ENCODE peak calls at places on chromosomes 1 and 21, in eight cellular contexts. One of them, this sample, is unnamed.

GRCh38 chr1:30005972-30006619 is 717.3 kb downstream of the MATN1 start:
- DNase-seq in fibroblast of lung: no peak
- DNase-seq in CD8-positive, alpha-beta T cell: no peak
- DNase-seq in aorta: no peak
- DNase-seq in MG63: no peak
- DNase-seq in SJCRH30: no peak
- DNase-seq in psoas muscle: no peak
- DNase-seq in esophagus muscularis mucosa: peak
- DNase-seq in this sample: no peak

GRCh38 chr1:63033211-63033610 is 249.3 kb downstream of the ATG4C start:
- DNase-seq in fibroblast of lung: no peak
- DNase-seq in CD8-positive, alpha-beta T cell: no peak
- DNase-seq in aorta: no peak
- DNase-seq in MG63: no peak
- DNase-seq in SJCRH30: no peak
- DNase-seq in psoas muscle: no peak
- DNase-seq in esophagus muscularis mucosa: no peak
- DNase-seq in this sample: no peak

GRCh38 chr1:8423134-8423701 is 105.3 kb downstream of the SLC45A1 start:
- DNase-seq in fibroblast of lung: no peak
- DNase-seq in CD8-positive, alpha-beta T cell: peak
- DNase-seq in aorta: peak
- DNase-seq in MG63: peak
- DNase-seq in SJCRH30: peak
- DNase-seq in psoas muscle: no peak
- DNase-seq in esophagus muscularis mucosa: no peak
- DNase-seq in this sample: no peak

GRCh38 chr1:176241385-176242015 is 34.4 kb upstream of the COP1 start:
- DNase-seq in fibroblast of lung: peak
- DNase-seq in CD8-positive, alpha-beta T cell: no peak
- DNase-seq in aorta: no peak
- DNase-seq in MG63: peak
- DNase-seq in SJCRH30: no peak
- DNase-seq in psoas muscle: no peak
- DNase-seq in esophagus muscularis mucosa: no peak
- DNase-seq in this sample: no peak

GRCh38 chr1:201539561-201540404 is 856 bp downstream of the NAV1 start:
- DNase-seq in fibroblast of lung: peak
- DNase-seq in CD8-positive, alpha-beta T cell: no peak
- DNase-seq in aorta: peak
- DNase-seq in MG63: peak
- DNase-seq in SJCRH30: peak
- DNase-seq in psoas muscle: peak
- DNase-seq in esophagus muscularis mucosa: no peak
- DNase-seq in this sample: peak

GRCh38 chr1:108570128-108570527 is 10.2 kb downstream of the EEIG2 start:
- DNase-seq in fibroblast of lung: no peak
- DNase-seq in CD8-positive, alpha-beta T cell: no peak
- DNase-seq in aorta: no peak
- DNase-seq in MG63: no peak
- DNase-seq in SJCRH30: peak
- DNase-seq in psoas muscle: no peak
- DNase-seq in esophagus muscularis mucosa: no peak
- DNase-seq in this sample: no peak

GRCh38 chr21:37580690-37581089 is 214.1 kb downstream of the DYRK1A start:
- DNase-seq in fibroblast of lung: no peak
- DNase-seq in CD8-positive, alpha-beta T cell: no peak
- DNase-seq in aorta: no peak
- DNase-seq in MG63: no peak
- DNase-seq in SJCRH30: peak
- DNase-seq in psoas muscle: no peak
- DNase-seq in esophagus muscularis mucosa: no peak
- DNase-seq in this sample: no peak

GRCh38 chr1:84073266-84073665 is 70.8 kb upstream of the PRKACB start:
- DNase-seq in fibroblast of lung: peak
- DNase-seq in CD8-positive, alpha-beta T cell: no peak
- DNase-seq in aorta: no peak
- DNase-seq in MG63: no peak
- DNase-seq in SJCRH30: no peak
- DNase-seq in psoas muscle: no peak
- DNase-seq in esophagus muscularis mucosa: no peak
- DNase-seq in this sample: no peak

GRCh38 chr1:63323866-63324778 is 1.8 kb downstream of the FOXD3 start:
- DNase-seq in fibroblast of lung: no peak
- DNase-seq in CD8-positive, alpha-beta T cell: no peak
- DNase-seq in aorta: no peak
- DNase-seq in MG63: no peak
- DNase-seq in SJCRH30: no peak
- DNase-seq in psoas muscle: no peak
- DNase-seq in esophagus muscularis mucosa: no peak
- DNase-seq in this sample: no peak

GRCh38 chr1:97006044-97006676 is 284.6 kb downstream of the PTBP2 start:
- DNase-seq in fibroblast of lung: peak
- DNase-seq in CD8-positive, alpha-beta T cell: no peak
- DNase-seq in aorta: no peak
- DNase-seq in MG63: peak
- DNase-seq in SJCRH30: peak
- DNase-seq in psoas muscle: no peak
- DNase-seq in esophagus muscularis mucosa: no peak
- DNase-seq in this sample: no peak

GRCh38 chr1:235319255-235319654 is 8.7 kb downstream of the ARID4B start:
- DNase-seq in fibroblast of lung: no peak
- DNase-seq in CD8-positive, alpha-beta T cell: no peak
- DNase-seq in aorta: no peak
- DNase-seq in MG63: no peak
- DNase-seq in SJCRH30: no peak
- DNase-seq in psoas muscle: no peak
- DNase-seq in esophagus muscularis mucosa: no peak
- DNase-seq in this sample: no peak

GRCh38 chr1:7989762-7990428 is 28.4 kb downstream of the PARK7 start:
- DNase-seq in fibroblast of lung: no peak
- DNase-seq in CD8-positive, alpha-beta T cell: no peak
- DNase-seq in aorta: peak
- DNase-seq in MG63: no peak
- DNase-seq in SJCRH30: no peak
- DNase-seq in psoas muscle: no peak
- DNase-seq in esophagus muscularis mucosa: no peak
- DNase-seq in this sample: no peak

GRCh38 chr1:68384321-68384813 is 65.4 kb downstream of the RPE65 start:
- DNase-seq in fibroblast of lung: peak
- DNase-seq in CD8-positive, alpha-beta T cell: no peak
- DNase-seq in aorta: no peak
- DNase-seq in MG63: peak
- DNase-seq in SJCRH30: peak
- DNase-seq in psoas muscle: no peak
- DNase-seq in esophagus muscularis mucosa: no peak
- DNase-seq in this sample: no peak

GRCh38 chr21:32030146-32030652 is 157.4 kb downstream of the HUNK start:
- DNase-seq in fibroblast of lung: no peak
- DNase-seq in CD8-positive, alpha-beta T cell: no peak
- DNase-seq in aorta: no peak
- DNase-seq in MG63: no peak
- DNase-seq in SJCRH30: no peak
- DNase-seq in psoas muscle: no peak
- DNase-seq in esophagus muscularis mucosa: no peak
- DNase-seq in this sample: no peak

GRCh38 chr1:156815307-156815826 is 1.3 kb downstream of the SH2D2A start:
- DNase-seq in fibroblast of lung: peak
- DNase-seq in CD8-positive, alpha-beta T cell: no peak
- DNase-seq in aorta: peak
- DNase-seq in MG63: peak
- DNase-seq in SJCRH30: no peak
- DNase-seq in psoas muscle: peak
- DNase-seq in esophagus muscularis mucosa: no peak
- DNase-seq in this sample: no peak

DNA sequence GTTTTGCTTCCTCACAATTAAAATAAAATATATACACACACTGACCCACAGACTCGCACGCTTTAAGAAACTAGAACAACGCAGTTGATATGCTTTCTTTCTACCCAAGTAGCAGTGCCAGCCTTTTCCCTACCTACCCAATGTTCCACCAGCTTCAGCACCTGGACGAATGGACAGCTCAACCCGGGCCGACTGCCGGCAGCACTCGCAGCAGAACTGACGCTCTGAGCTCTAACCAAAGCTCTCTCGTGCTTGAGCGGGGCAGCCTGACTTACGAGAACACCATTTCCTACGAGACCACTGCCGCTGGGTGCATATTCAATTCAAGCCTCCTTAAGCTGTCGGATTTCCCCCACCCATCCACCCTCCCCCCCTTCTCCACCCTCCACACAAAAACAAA is 127.4 kb upstream of the DPYD start:
- DNase-seq in fibroblast of lung: peak
- DNase-seq in CD8-positive, alpha-beta T cell: peak
- DNase-seq in aorta: peak
- DNase-seq in MG63: peak
- DNase-seq in SJCRH30: peak
- DNase-seq in psoas muscle: peak
- DNase-seq in esophagus muscularis mucosa: no peak
- DNase-seq in this sample: peak
- H3K4me3 ChIP-seq in fibroblast of lung: peak
- H3K4me3 ChIP-seq in CD8-positive, alpha-beta T cell: no peak
- H3K4me3 ChIP-seq in aorta: no peak
- H3K4me3 ChIP-seq in MG63: no peak
- H3K4me3 ChIP-seq in SJCRH30: no peak
- H3K4me3 ChIP-seq in psoas muscle: no peak
- H3K4me3 ChIP-seq in esophagus muscularis mucosa: peak
- H3K4me3 ChIP-seq in this sample: no peak

GRCh38 chr1:153612111-153612754 is 704 bp downstream of the S100A16 start:
- DNase-seq in fibroblast of lung: no peak
- DNase-seq in CD8-positive, alpha-beta T cell: no peak
- DNase-seq in aorta: peak
- DNase-seq in MG63: no peak
- DNase-seq in SJCRH30: no peak
- DNase-seq in psoas muscle: no peak
- DNase-seq in esophagus muscularis mucosa: no peak
- DNase-seq in this sample: no peak
- H3K4me3 ChIP-seq in fibroblast of lung: peak
- H3K4me3 ChIP-seq in CD8-positive, alpha-beta T cell: no peak
- H3K4me3 ChIP-seq in aorta: peak
- H3K4me3 ChIP-seq in MG63: peak
- H3K4me3 ChIP-seq in SJCRH30: peak
- H3K4me3 ChIP-seq in psoas muscle: peak
- H3K4me3 ChIP-seq in esophagus muscularis mucosa: peak
- H3K4me3 ChIP-seq in this sample: peak

GRCh38 chr1:3352952-3353331 is 101.5 kb upstream of the ARHGEF16 start:
- DNase-seq in fibroblast of lung: peak
- DNase-seq in CD8-positive, alpha-beta T cell: no peak
- DNase-seq in aorta: peak
- DNase-seq in MG63: peak
- DNase-seq in SJCRH30: peak
- DNase-seq in psoas muscle: no peak
- DNase-seq in esophagus muscularis mucosa: peak
- DNase-seq in this sample: no peak
- H3K4me3 ChIP-seq in fibroblast of lung: no peak
- H3K4me3 ChIP-seq in CD8-positive, alpha-beta T cell: no peak
- H3K4me3 ChIP-seq in aorta: no peak
- H3K4me3 ChIP-seq in MG63: no peak
- H3K4me3 ChIP-seq in SJCRH30: no peak
- H3K4me3 ChIP-seq in psoas muscle: no peak
- H3K4me3 ChIP-seq in esophagus muscularis mucosa: peak
- H3K4me3 ChIP-seq in this sample: no peak

GRCh38 chr1:115671176-115672062 is 29.6 kb downstream of the VANGL1 start:
- DNase-seq in fibroblast of lung: peak
- DNase-seq in CD8-positive, alpha-beta T cell: no peak
- DNase-seq in aorta: no peak
- DNase-seq in MG63: no peak
- DNase-seq in SJCRH30: peak
- DNase-seq in psoas muscle: no peak
- DNase-seq in esophagus muscularis mucosa: no peak
- DNase-seq in this sample: peak
- H3K4me3 ChIP-seq in fibroblast of lung: no peak
- H3K4me3 ChIP-seq in CD8-positive, alpha-beta T cell: no peak
- H3K4me3 ChIP-seq in aorta: no peak
- H3K4me3 ChIP-seq in MG63: no peak
- H3K4me3 ChIP-seq in SJCRH30: no peak
- H3K4me3 ChIP-seq in psoas muscle: no peak
- H3K4me3 ChIP-seq in esophagus muscularis mucosa: no peak
- H3K4me3 ChIP-seq in this sample: no peak

DNA sequence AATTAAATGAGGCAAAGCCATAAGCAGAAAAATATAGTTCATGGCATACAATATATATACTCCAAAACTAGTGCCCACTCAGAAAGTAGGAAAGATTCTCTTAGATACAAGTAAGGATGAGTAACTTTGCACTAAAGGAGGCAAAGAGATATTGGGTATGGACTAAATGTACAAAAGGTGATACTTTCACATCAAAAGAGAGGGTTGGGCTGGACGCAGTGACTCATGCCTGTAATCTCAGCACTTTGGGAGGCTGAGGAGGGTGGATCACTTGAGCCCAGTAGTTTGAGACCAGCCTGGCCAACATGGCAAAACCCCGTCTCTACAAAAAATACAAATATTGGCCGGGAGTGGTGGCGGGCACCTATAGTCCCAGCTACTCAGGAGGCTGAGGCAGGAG is 6.7 kb downstream of the KYAT3 start:
- DNase-seq in fibroblast of lung: no peak
- DNase-seq in CD8-positive, alpha-beta T cell: no peak
- DNase-seq in aorta: no peak
- DNase-seq in MG63: no peak
- DNase-seq in SJCRH30: no peak
- DNase-seq in psoas muscle: no peak
- DNase-seq in esophagus muscularis mucosa: no peak
- DNase-seq in this sample: no peak
- H3K4me3 ChIP-seq in fibroblast of lung: no peak
- H3K4me3 ChIP-seq in CD8-positive, alpha-beta T cell: no peak
- H3K4me3 ChIP-seq in aorta: no peak
- H3K4me3 ChIP-seq in MG63: no peak
- H3K4me3 ChIP-seq in SJCRH30: no peak
- H3K4me3 ChIP-seq in psoas muscle: no peak
- H3K4me3 ChIP-seq in esophagus muscularis mucosa: no peak
- H3K4me3 ChIP-seq in this sample: no peak

GRCh38 chr21:42799516-42799915 is 79.8 kb downstream of the WDR4 start:
- DNase-seq in fibroblast of lung: no peak
- DNase-seq in CD8-positive, alpha-beta T cell: no peak
- DNase-seq in aorta: no peak
- DNase-seq in MG63: no peak
- DNase-seq in SJCRH30: no peak
- DNase-seq in psoas muscle: no peak
- DNase-seq in esophagus muscularis mucosa: no peak
- DNase-seq in this sample: no peak
- H3K4me3 ChIP-seq in fibroblast of lung: no peak
- H3K4me3 ChIP-seq in CD8-positive, alpha-beta T cell: no peak
- H3K4me3 ChIP-seq in aorta: no peak
- H3K4me3 ChIP-seq in MG63: no peak
- H3K4me3 ChIP-seq in SJCRH30: no peak
- H3K4me3 ChIP-seq in psoas muscle: no peak
- H3K4me3 ChIP-seq in esophagus muscularis mucosa: no peak
- H3K4me3 ChIP-seq in this sample: no peak

DNA sequence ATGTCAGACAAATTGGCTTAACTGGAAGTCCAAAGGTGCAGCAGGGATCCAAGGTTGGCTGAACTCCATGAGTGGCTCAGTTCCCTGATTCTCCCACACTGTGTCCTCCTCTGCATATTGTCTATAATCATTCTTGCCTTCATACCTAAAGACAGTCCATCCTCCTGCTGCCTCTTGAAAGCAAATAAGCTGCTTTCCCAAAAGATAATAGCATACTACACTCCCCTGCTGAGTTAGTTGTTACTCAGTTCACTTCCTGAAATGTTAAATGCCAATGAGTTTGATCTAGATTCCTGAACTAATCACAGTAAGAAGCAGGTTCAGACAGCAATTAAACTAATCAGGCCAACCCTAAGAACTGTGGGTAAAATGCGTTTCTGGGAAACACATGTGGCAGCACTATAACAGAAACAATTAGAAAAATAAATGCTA is 51.0 kb upstream of the BOLA1 start:
- DNase-seq in fibroblast of lung: no peak
- DNase-seq in CD8-positive, alpha-beta T cell: no peak
- DNase-seq in aorta: no peak
- DNase-seq in MG63: peak
- DNase-seq in SJCRH30: no peak
- DNase-seq in psoas muscle: no peak
- DNase-seq in esophagus muscularis mucosa: no peak
- DNase-seq in this sample: no peak
- H3K4me3 ChIP-seq in fibroblast of lung: no peak
- H3K4me3 ChIP-seq in CD8-positive, alpha-beta T cell: peak
- H3K4me3 ChIP-seq in aorta: no peak
- H3K4me3 ChIP-seq in MG63: no peak
- H3K4me3 ChIP-seq in SJCRH30: no peak
- H3K4me3 ChIP-seq in psoas muscle: no peak
- H3K4me3 ChIP-seq in esophagus muscularis mucosa: no peak
- H3K4me3 ChIP-seq in this sample: peak